ENCODE peak calls at places on chromosome 4, in four cellular contexts. V, Y, F and T are unnamed samples.

GRCh38 chr4:132076829-132077228 is 1072.3 kb upstream of the PCDH10 start:
- DNase-seq in V (no peak), Y (no peak), F (no peak), T (no peak)

GRCh38 chr4:75671802-75672421 is 1.3 kb downstream of the G3BP2 start:
- DNase-seq in V (no peak), Y (no peak), F (no peak), T (no peak)

GRCh38 chr4:169397762-169398161 is 127.0 kb upstream of the SH3RF1 start:
- DNase-seq in V (no peak), Y (no peak), F (no peak), T (no peak)

GRCh38 chr4:68110441-68110840 is 19.2 kb downstream of the TMPRSS11F start:
- DNase-seq in V (no peak), Y (no peak), F (no peak), T (no peak)

GRCh38 chr4:137541866-137542648 is 9.8 kb upstream of the PCDH18 start:
- DNase-seq in V (no peak), Y (no peak), F (no peak), T (no peak)

GRCh38 chr4:107825072-107825789 is 499 bp downstream of the SGMS2 start:
- DNase-seq in V (no peak), Y (no peak), F (no peak), T (peak; percentile 37)

GRCh38 chr4:82043081-82043808 is 330.5 kb downstream of the HNRNPD start:
- DNase-seq in V (peak; percentile 81), Y (peak; percentile 24), F (no peak), T (no peak)

GRCh38 chr4:93103042-93103441 is 725.5 kb upstream of the ATOH1 start:
- DNase-seq in V (no peak), Y (no peak), F (no peak), T (no peak)

GRCh38 chr4:24224446-24224845 is 334.6 kb upstream of the PPARGC1A start:
- DNase-seq in V (peak; percentile 7), Y (no peak), F (no peak), T (peak; percentile 13)

GRCh38 chr4:157143365-157143764 is 67.4 kb downstream of the GLRB start:
- DNase-seq in V (no peak), Y (no peak), F (no peak), T (no peak)

GRCh38 chr4:123555500-123556273 is 159.1 kb downstream of the SPRY1 start:
- DNase-seq in V (peak; percentile 98), Y (peak; percentile 41), F (no peak), T (peak; percentile 81)

GRCh38 chr4:7361256-7361655 is 73.5 kb downstream of the PSAPL1 start:
- DNase-seq in V (no peak), Y (no peak), F (no peak), T (no peak)

GRCh38 chr4:176721459-176721858 is 71.3 kb downstream of the VEGFC start:
- DNase-seq in V (no peak), Y (no peak), F (no peak), T (no peak)

GRCh38 chr4:108168213-108168671 is 490 bp downstream of the LEF1 start:
- DNase-seq in V (no peak), Y (no peak), F (no peak), T (no peak)

GRCh38 chr4:11429646-11430045 is 952 bp upstream of the HS3ST1 start:
- DNase-seq in V (no peak), Y (no peak), F (no peak), T (no peak)

GRCh38 chr4:8175686-8176085 is 17.1 kb upstream of the ABLIM2 start:
- DNase-seq in V (no peak), Y (no peak), F (no peak), T (no peak)

GRCh38 chr4:16862688-16863087 is 35.8 kb downstream of the LDB2 start:
- DNase-seq in V (no peak), Y (no peak), F (no peak), T (no peak)

GRCh38 chr4:17544205-17544604 is 29.2 kb downstream of the CLRN2 start:
- DNase-seq in V (peak; percentile 98), Y (peak; percentile 52), F (peak; percentile 25), T (no peak)

GRCh38 chr4:151649461-151649860 is 111.3 kb downstream of the GATB start:
- DNase-seq in V (no peak), Y (peak; percentile 59), F (no peak), T (no peak)

GRCh38 chr4:154491341-154491679 is 289 bp downstream of the DCHS2 start:
- DNase-seq in V (no peak), Y (no peak), F (no peak), T (peak; percentile 12)

GRCh38 chr4:128688846-128689467 is 120.5 kb upstream of the JADE1 start:
- DNase-seq in V (no peak), Y (peak; percentile 74), F (no peak), T (no peak)

GRCh38 chr4:147157860-147158701 is 212.4 kb upstream of the TTC29 start:
- DNase-seq in V (peak; percentile 39), Y (no peak), F (no peak), T (peak; percentile 3)

GRCh38 chr4:110119347-110119746 is 79.1 kb downstream of the ELOVL6 start:
- DNase-seq in V (no peak), Y (no peak), F (no peak), T (no peak)

GRCh38 chr4:26462874-26463273 is 27.4 kb downstream of the CCKAR start:
- DNase-seq in V (no peak), Y (no peak), F (no peak), T (no peak)

GRCh38 chr4:128242601-128243000 is 45.0 kb downstream of the PGRMC2 start:
- DNase-seq in V (no peak), Y (no peak), F (no peak), T (no peak)

GRCh38 chr4:1247811-1248261 is 1.1 kb downstream of the CTBP1 start:
- DNase-seq in V (no peak), Y (no peak), F (no peak), T (no peak)

GRCh38 chr4:113524096-113524495 is 237.4 kb downstream of the CAMK2D start:
- DNase-seq in V (no peak), Y (no peak), F (no peak), T (no peak)

GRCh38 chr4:681736-682451 is 7.1 kb downstream of the SLC49A3 start:
- DNase-seq in V (peak; percentile 62), Y (peak; percentile 79), F (no peak), T (peak; percentile 30)

GRCh38 chr4:138090918-138091659 is 151.1 kb downstream of the SLC7A11 start:
- DNase-seq in V (no peak), Y (no peak), F (no peak), T (no peak)

GRCh38 chr4:749771-750666 is 44.4 kb downstream of the PCGF3 start:
- DNase-seq in V (no peak), Y (no peak), F (no peak), T (no peak)

GRCh38 chr4:156799121-156799589 is 172.4 kb downstream of the PDGFC start:
- DNase-seq in V (no peak), Y (no peak), F (no peak), T (no peak)

GRCh38 chr4:169116270-169116901 is 106.3 kb upstream of the CBR4 start:
- DNase-seq in V (no peak), Y (no peak), F (no peak), T (no peak)

GRCh38 chr4:141977433-141977832 is 341.1 kb downstream of the IL15 start:
- DNase-seq in V (no peak), Y (no peak), F (no peak), T (no peak)

GRCh38 chr4:4559596-4559995 is 17.7 kb upstream of the STX18 start:
- DNase-seq in V (no peak), Y (no peak), F (no peak), T (no peak)

GRCh38 chr4:34422472-34422871 is 1821.8 kb downstream of the ARAP2 start:
- DNase-seq in V (no peak), Y (no peak), F (no peak), T (peak; percentile 10)

GRCh38 chr4:48250980-48251379 is 18.7 kb downstream of the TEC start:
- DNase-seq in V (no peak), Y (no peak), F (no peak), T (no peak)

GRCh38 chr4:3031357-3032064 is 42.8 kb downstream of the HTT-AS start:
- DNase-seq in V (no peak), Y (no peak), F (no peak), T (no peak)

DNA sequence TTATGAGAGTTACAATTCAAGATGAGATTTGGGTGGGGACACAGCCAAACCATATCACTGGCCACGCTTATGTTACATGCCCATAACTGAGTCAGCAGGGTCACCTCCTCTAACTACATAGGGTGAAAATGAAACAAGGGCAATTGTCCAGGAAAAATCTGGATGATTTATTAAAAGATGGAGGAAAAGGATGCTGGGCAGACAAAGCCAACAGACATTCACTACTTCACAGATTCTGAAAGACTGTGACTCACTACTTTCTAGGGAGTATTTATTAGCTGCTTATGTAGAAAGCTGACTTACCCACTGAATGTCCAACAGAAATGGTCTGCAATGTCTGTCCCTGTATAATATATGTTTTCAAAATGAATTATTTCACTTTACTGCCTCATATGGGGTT is 72.4 kb downstream of the APBB2 start:
- DNase-seq in V (no peak), Y (no peak), F (no peak), T (peak; percentile 19)
- TF ChIP-seq KDM1A in V (no peak), Y (no peak), F (no peak), T (no peak)

GRCh38 chr4:101140228-101140627 is 207.1 kb downstream of the PPP3CA start:
- DNase-seq in V (no peak), Y (no peak), F (no peak), T (peak; percentile 29)

GRCh38 chr4:101141230-101141629 is 206.1 kb downstream of the PPP3CA start:
- DNase-seq in V (no peak), Y (no peak), F (no peak), T (no peak)

GRCh38 chr4:101135371-101136010 is 211.8 kb downstream of the PPP3CA start:
- DNase-seq in V (no peak), Y (no peak), F (no peak), T (no peak)

GRCh38 chr4:101141855-101142254 is 205.5 kb downstream of the PPP3CA start:
- DNase-seq in V (no peak), Y (no peak), F (no peak), T (no peak)

GRCh38 chr4:101136373-101137370 is 210.7 kb downstream of the PPP3CA start:
- DNase-seq in V (no peak), Y (no peak), F (no peak), T (no peak)
- TF ChIP-seq MAFK in V (no peak), Y (no peak), F (no peak), T (no peak)

DNA sequence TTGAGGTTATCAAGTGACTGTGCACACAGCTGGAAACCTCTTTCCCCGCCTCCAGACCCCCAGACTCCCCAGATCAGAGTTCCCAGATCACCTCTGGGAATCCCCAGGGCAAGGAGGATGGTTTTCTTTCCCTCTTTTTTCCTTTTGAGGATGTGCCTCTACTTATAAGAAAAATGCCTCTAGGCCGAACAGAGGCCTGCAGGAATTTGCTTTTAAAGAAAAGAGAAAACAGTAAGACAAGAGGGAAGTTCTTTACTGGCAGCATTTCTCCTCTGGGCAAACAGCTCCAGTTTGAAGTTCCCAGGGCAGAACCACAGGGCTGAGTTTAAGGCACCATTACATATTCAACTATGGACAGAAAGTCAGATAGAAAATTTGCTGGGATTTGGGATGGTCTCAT is 837.9 kb upstream of the LCORL start:
- DNase-seq in V (no peak), Y (no peak), F (no peak), T (no peak)
- TF ChIP-seq CHD2 in V (no peak), Y (no peak), F (no peak), T (no peak)

GRCh38 chr4:148999924-149000323 is 557.7 kb upstream of the NR3C2 start:
- DNase-seq in V (no peak), Y (no peak), F (no peak), T (no peak)

DNA sequence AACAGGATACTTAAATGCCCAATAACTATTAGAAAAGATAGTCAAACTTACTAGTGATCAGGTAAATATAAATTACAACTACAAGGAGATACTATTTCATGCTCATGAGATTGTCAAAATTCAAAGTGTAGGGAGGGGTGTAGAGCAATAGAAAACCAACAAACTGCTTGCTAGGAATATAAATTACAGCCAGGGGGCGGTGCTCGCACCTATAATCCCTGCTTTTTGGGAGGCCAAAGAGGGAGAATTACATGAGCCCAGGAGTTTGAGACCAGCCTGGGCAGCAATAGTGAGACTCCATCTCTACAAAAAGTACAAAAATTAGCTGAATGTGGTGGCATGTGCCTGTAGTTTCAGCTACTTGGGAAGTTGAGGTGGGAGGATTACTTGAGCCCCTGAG is 556.5 kb upstream of the NR3C2 start:
- DNase-seq in V (peak; percentile 4), Y (peak; percentile 3), F (peak; percentile 9), T (peak; percentile 4)
- TF ChIP-seq KDM1A in V (no peak), Y (no peak), F (no peak), T (no peak)